ENCODE peak calls at places on chromosomes 4 and X, in four cellular contexts. One of them, this sample, is unnamed.

GRCh38 chrX:123740006-123740405 is 7.2 kb upstream of the THOC2 start:
- DNase-seq in IMR-90: no peak
- DNase-seq in H1: no peak
- DNase-seq in mesendoderm: peak
- DNase-seq in this sample: no peak

GRCh38 chr4:76058888-76059426 is 15.6 kb upstream of the ART3 start:
- DNase-seq in mesendoderm: no peak
- DNase-seq in IMR-90: no peak
- DNase-seq in H1: no peak
- DNase-seq in this sample: no peak

GRCh38 chr4:95676190-95676589 is 127.4 kb upstream of the UNC5C start:
- DNase-seq in IMR-90: no peak
- DNase-seq in H1: no peak
- DNase-seq in mesendoderm: no peak
- DNase-seq in this sample: no peak

GRCh38 chr4:38931125-38931524 is 63.5 kb downstream of the FAM114A1 start:
- DNase-seq in IMR-90: no peak
- DNase-seq in mesendoderm: no peak
- DNase-seq in H1: no peak
- DNase-seq in this sample: no peak

GRCh38 chr4:3207531-3208037 is 41.4 kb upstream of the MSANTD1 start:
- DNase-seq in mesendoderm: no peak
- DNase-seq in H1: no peak
- DNase-seq in IMR-90: peak
- DNase-seq in this sample: no peak

GRCh38 chr4:14110407-14110806 is 482.9 kb upstream of the BOD1L1 start:
- DNase-seq in mesendoderm: no peak
- DNase-seq in H1: no peak
- DNase-seq in IMR-90: peak
- DNase-seq in this sample: no peak

GRCh38 chrX:130079824-130080406 is 30.4 kb downstream of the ELF4 start:
- DNase-seq in mesendoderm: peak
- DNase-seq in IMR-90: peak
- DNase-seq in H1: no peak
- DNase-seq in this sample: no peak

GRCh38 chrX:112851806-112852205 is 11.2 kb upstream of the AMOT start:
- DNase-seq in H1: no peak
- DNase-seq in mesendoderm: no peak
- DNase-seq in IMR-90: peak
- DNase-seq in this sample: no peak

GRCh38 chr4:1530356-1530755 is 124.1 kb upstream of the NKX1-1 start:
- DNase-seq in IMR-90: no peak
- DNase-seq in H1: no peak
- DNase-seq in mesendoderm: no peak
- DNase-seq in this sample: no peak

GRCh38 chr4:112172180-112172579 is 26.9 kb downstream of the FAM241A start:
- DNase-seq in mesendoderm: no peak
- DNase-seq in H1: no peak
- DNase-seq in IMR-90: no peak
- DNase-seq in this sample: no peak

GRCh38 chrX:16882188-16882587 is 12.0 kb upstream of the RBBP7 start:
- DNase-seq in IMR-90: peak
- DNase-seq in H1: no peak
- DNase-seq in mesendoderm: no peak
- DNase-seq in this sample: no peak

GRCh38 chr4:144338148-144338547 is 197.6 kb upstream of the GYPA start:
- DNase-seq in H1: no peak
- DNase-seq in IMR-90: no peak
- DNase-seq in mesendoderm: no peak
- DNase-seq in this sample: no peak

GRCh38 chr4:144338834-144339233 is 198.3 kb upstream of the GYPA start:
- DNase-seq in H1: no peak
- DNase-seq in IMR-90: no peak
- DNase-seq in mesendoderm: peak
- DNase-seq in this sample: no peak

GRCh38 chr4:144347116-144347515 is 206.6 kb upstream of the GYPA start:
- DNase-seq in IMR-90: no peak
- DNase-seq in H1: no peak
- DNase-seq in mesendoderm: no peak
- DNase-seq in this sample: no peak

GRCh38 chr4:144340931-144341330 is 200.4 kb upstream of the GYPA start:
- DNase-seq in mesendoderm: no peak
- DNase-seq in H1: no peak
- DNase-seq in IMR-90: no peak
- DNase-seq in this sample: no peak

GRCh38 chr4:144343143-144343755 is 202.7 kb upstream of the GYPA start:
- DNase-seq in H1: no peak
- DNase-seq in IMR-90: no peak
- DNase-seq in mesendoderm: no peak
- DNase-seq in this sample: no peak
- H3K56ac ChIP-seq in H1: no peak
- H3K56ac ChIP-seq in IMR-90: no peak
- H3K56ac ChIP-seq in mesendoderm: no peak
- H3K56ac ChIP-seq in this sample: no peak

DNA sequence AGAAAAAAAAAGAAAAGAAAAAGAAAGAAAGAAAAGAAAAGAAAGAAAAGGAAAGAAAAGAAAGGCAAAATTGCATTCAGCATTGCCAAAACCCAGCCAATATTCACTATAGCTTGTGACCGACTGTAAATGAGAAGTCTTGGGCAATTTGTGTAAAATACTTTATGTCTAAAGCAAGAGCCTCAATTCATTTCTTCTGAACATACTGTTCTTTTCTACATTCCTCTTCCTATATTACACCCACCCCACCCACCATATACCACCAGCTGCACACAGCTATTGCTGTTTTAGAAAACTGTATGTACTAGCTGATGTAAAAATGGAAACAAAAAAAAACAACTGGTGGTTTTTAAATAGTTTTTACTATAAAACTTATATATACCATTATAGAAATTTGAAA is 156.9 kb upstream of the TTC29 start:
- DNase-seq in mesendoderm: no peak
- DNase-seq in H1: no peak
- DNase-seq in IMR-90: no peak
- DNase-seq in this sample: no peak
- H2BK5ac ChIP-seq in mesendoderm: no peak
- H2BK5ac ChIP-seq in H1: no peak
- H2BK5ac ChIP-seq in IMR-90: no peak
- H2BK5ac ChIP-seq in this sample: no peak

GRCh38 chrX:154436597-154437397 is at the start of gene GDI1:
- DNase-seq in IMR-90: peak
- DNase-seq in H1: peak
- DNase-seq in mesendoderm: peak
- DNase-seq in this sample: peak
- H3K18ac ChIP-seq in IMR-90: peak
- H3K18ac ChIP-seq in H1: peak
- H3K18ac ChIP-seq in mesendoderm: peak
- H3K18ac ChIP-seq in this sample: no peak

GRCh38 chr4:185822791-185823190 is 10.8 kb upstream of the SORBS2 start:
- DNase-seq in H1: no peak
- DNase-seq in IMR-90: no peak
- DNase-seq in mesendoderm: peak
- DNase-seq in this sample: no peak
- H3K56ac ChIP-seq in H1: no peak
- H3K56ac ChIP-seq in IMR-90: no peak
- H3K56ac ChIP-seq in mesendoderm: peak
- H3K56ac ChIP-seq in this sample: no peak

DNA sequence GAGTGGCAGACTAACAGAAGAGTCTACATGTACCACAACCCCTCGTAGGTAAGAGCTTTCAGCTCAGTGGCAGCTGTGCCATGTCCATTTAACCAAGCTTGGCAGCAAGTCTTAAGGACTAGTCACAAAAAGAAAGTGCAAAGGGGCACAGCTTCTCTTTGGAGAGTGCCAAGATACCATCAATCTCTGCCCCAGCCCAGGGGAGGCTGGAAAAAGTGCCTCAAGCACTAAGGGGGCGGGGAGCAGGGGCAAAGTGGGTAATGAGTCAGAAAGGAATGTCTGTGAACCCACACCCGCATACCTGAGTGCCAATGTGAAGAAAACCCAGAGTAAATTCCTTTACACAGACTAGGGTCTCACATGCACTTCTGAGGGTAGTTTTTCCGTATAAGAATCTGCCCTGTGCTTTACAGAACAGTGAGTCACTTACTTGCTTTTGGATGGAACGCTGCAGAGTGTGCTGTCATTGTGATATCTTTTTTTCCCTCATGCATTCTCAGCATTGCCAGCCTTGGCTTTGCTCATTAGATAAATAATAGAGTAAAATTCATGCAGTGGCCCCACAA is 219.8 kb downstream of the ZNF674 start:
- DNase-seq in mesendoderm: peak
- DNase-seq in H1: no peak
- DNase-seq in IMR-90: peak
- DNase-seq in this sample: peak
- H2BK5ac ChIP-seq in mesendoderm: peak
- H2BK5ac ChIP-seq in H1: peak
- H2BK5ac ChIP-seq in IMR-90: no peak
- H2BK5ac ChIP-seq in this sample: peak

DNA sequence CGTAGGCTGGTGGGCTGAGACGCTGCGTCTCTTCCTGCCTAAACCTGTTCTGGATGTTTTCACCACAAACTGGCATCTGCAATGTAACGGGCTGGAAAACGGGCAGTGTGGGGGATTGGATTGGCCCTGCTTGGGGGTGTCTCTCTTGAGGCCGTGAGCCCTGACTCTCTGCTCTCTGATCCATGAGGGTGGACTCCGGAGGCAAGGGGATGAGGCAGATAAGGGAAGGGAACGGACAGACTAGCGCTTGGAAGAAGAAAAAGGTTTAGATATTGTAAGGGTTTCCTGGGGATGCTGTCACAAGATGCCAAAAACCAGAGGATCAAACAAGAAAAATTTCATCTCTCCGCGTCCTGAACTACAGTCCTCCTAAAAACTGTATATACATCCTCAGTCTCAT is 237.7 kb downstream of the SHOX start:
- DNase-seq in mesendoderm: no peak
- DNase-seq in H1: no peak
- DNase-seq in IMR-90: no peak
- DNase-seq in this sample: no peak
- H3K18ac ChIP-seq in mesendoderm: no peak
- H3K18ac ChIP-seq in H1: no peak
- H3K18ac ChIP-seq in IMR-90: no peak
- H3K18ac ChIP-seq in this sample: no peak

DNA sequence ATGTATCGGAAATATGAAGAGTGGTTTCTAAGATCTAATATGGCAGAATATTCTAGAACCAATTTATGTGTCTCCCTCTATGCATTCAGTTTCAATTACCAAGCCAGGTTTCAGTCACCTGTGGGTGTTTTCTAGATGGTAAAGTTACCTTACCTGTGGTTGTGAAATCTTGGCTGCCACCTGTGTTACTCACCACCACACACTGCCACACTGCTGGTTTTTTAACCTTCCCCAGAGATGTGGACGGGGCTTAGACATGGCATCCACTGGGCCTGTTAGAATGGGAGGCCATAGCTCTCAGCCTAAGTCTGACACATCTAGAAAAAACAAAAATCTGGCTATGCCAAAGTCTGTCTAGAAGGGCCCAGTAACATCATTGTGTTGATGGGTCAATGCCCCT is 896.5 kb upstream of the PABPC4L start:
- DNase-seq in IMR-90: no peak
- DNase-seq in H1: no peak
- DNase-seq in mesendoderm: no peak
- DNase-seq in this sample: no peak
- H3K56ac ChIP-seq in IMR-90: no peak
- H3K56ac ChIP-seq in H1: no peak
- H3K56ac ChIP-seq in mesendoderm: no peak
- H3K56ac ChIP-seq in this sample: no peak

GRCh38 chr4:8188743-8189550 is 10.1 kb upstream of the SH3TC1 start:
- DNase-seq in mesendoderm: no peak
- DNase-seq in IMR-90: no peak
- DNase-seq in H1: no peak
- DNase-seq in this sample: no peak
- H2BK5ac ChIP-seq in mesendoderm: no peak
- H2BK5ac ChIP-seq in IMR-90: no peak
- H2BK5ac ChIP-seq in H1: no peak
- H2BK5ac ChIP-seq in this sample: no peak

GRCh38 chr4:154911608-154912098 is 130.6 kb downstream of the RBM46 start:
- DNase-seq in mesendoderm: no peak
- DNase-seq in H1: no peak
- DNase-seq in IMR-90: no peak
- DNase-seq in this sample: no peak
- H3K18ac ChIP-seq in mesendoderm: no peak
- H3K18ac ChIP-seq in H1: no peak
- H3K18ac ChIP-seq in IMR-90: no peak
- H3K18ac ChIP-seq in this sample: no peak

DNA sequence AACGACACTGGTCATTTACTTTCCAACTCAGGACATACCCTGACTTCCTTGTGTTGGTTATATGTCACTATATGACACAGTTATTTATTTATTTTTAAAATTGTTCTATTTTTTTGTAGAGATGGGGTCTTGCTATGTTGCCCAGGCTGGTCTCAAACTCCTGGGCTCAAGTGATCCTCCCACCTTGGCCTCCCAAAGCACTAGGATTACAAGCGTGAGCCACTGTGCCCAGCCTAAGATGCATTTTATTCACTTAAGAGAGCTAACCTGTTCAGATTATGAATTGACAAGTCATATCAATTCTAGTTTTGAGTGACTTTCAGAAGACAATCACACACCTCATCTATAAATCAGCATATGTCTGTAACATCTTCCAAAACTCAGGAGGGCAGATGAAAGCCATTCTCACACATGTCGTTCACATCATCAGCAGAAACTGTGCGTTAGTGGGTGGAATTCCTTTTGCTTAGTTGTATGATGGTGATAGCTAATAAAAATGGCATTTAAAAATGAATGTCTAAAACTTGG is 9.4 kb upstream of the RHOH start:
- DNase-seq in mesendoderm: no peak
- DNase-seq in H1: no peak
- DNase-seq in IMR-90: no peak
- DNase-seq in this sample: no peak
- H3K56ac ChIP-seq in mesendoderm: no peak
- H3K56ac ChIP-seq in H1: no peak
- H3K56ac ChIP-seq in IMR-90: no peak
- H3K56ac ChIP-seq in this sample: no peak